ENCODE peak calls at places on chromosome 16, in seven cellular contexts. R, D, E, H, Q, A and J are unnamed samples.

GRCh38 chr16:50457423-50457822 is 88.6 kb upstream of the BRD7 start:
- DNase-seq in R (no peak), D (no peak), E (no peak), H (no peak), Q (no peak), A (no peak), J (no peak)

GRCh38 chr16:16076400-16076901 is 127.0 kb downstream of the ABCC1 start:
- DNase-seq in R (no peak), D (no peak), E (no peak), H (no peak), Q (no peak), A (no peak), J (no peak)

GRCh38 chr16:66713076-66713475 is 16.5 kb upstream of the CMTM4 start:
- DNase-seq in R (no peak), D (no peak), E (no peak), H (no peak), Q (no peak), A (no peak), J (no peak)

GRCh38 chr16:67169642-67170167 is 633 bp upstream of the NOL3 start:
- DNase-seq in R (no peak), D (no peak), E (no peak), H (peak; percentile 89), Q (no peak), A (no peak), J (no peak)

GRCh38 chr16:17311333-17312099 is 159.2 kb downstream of the XYLT1 start:
- DNase-seq in R (no peak), D (no peak), E (no peak), H (no peak), Q (no peak), A (no peak), J (no peak)

GRCh38 chr16:65042966-65043365 is 78.9 kb downstream of the CDH11 start:
- DNase-seq in R (no peak), D (no peak), E (no peak), H (no peak), Q (no peak), A (no peak), J (no peak)

GRCh38 chr16:19859166-19859565 is 25.5 kb downstream of the GPRC5B start:
- DNase-seq in R (no peak), D (no peak), E (no peak), H (no peak), Q (no peak), A (no peak), J (no peak)

GRCh38 chr16:85486256-85486915 is 126.7 kb upstream of the GSE1 start:
- DNase-seq in R (peak; percentile 31), D (no peak), E (no peak), H (no peak), Q (no peak), A (no peak), J (no peak)

GRCh38 chr16:68013440-68013839 is 2.3 kb downstream of the DPEP2NB start:
- DNase-seq in R (no peak), D (no peak), E (no peak), H (no peak), Q (no peak), A (no peak), J (no peak)

GRCh38 chr16:29974291-29975133 is 844 bp downstream of the TAOK2 start:
- DNase-seq in R (no peak), D (no peak), E (peak; percentile 67), H (no peak), Q (no peak), A (peak; percentile 18), J (no peak)